ENCODE peak calls at places on chromosome 4, in six cellular contexts. V, O, I, N, K and G are unnamed samples.

GRCh38 chr4:156827519-156827918 is 144.1 kb downstream of the PDGFC start:
- DNase-seq in V (no peak), K (no peak), O (no peak), N (no peak), I (no peak), G (no peak)

GRCh38 chr4:13137400-13137799 is 346.7 kb downstream of the RAB28 start:
- DNase-seq in V (no peak), I (no peak), O (no peak), K (no peak), N (no peak), G (no peak)

GRCh38 chr4:7546152-7546808 is 111.5 kb upstream of the PSAPL1 start:
- DNase-seq in N (no peak), K (no peak), V (no peak), O (no peak), I (no peak), G (no peak)

GRCh38 chr4:127782025-127782274 is 172 bp upstream of the HSPA4L start:
- DNase-seq in N (no peak), I (peak; percentile 75), O (peak; percentile 87), K (no peak), V (no peak), G (no peak)

GRCh38 chr4:10403633-10404445 is 53.4 kb downstream of the ZNF518B start:
- DNase-seq in V (no peak), K (peak; percentile 23), N (no peak), I (peak; percentile 17), O (peak; percentile 45), G (no peak)

GRCh38 chr4:180054291-180054690 is 2188.9 kb upstream of the TENM3 start:
- DNase-seq in I (no peak), V (no peak), K (no peak), N (no peak), O (no peak), G (no peak)

GRCh38 chr4:138222041-138222440 is 20.1 kb downstream of the SLC7A11 start:
- DNase-seq in K (no peak), O (no peak), I (no peak), V (no peak), N (no peak), G (no peak)

GRCh38 chr4:107349266-107349665 is 313.2 kb upstream of the DKK2 start:
- DNase-seq in K (no peak), N (no peak), O (no peak), V (no peak), I (no peak), G (no peak)

GRCh38 chr4:102715057-102715456 is 45.7 kb downstream of the MANBA start:
- DNase-seq in I (no peak), K (no peak), V (no peak), O (no peak), N (no peak), G (no peak)

GRCh38 chr4:147975902-147976301 is 244.0 kb downstream of the ARHGAP10 start:
- DNase-seq in N (no peak), O (peak; percentile 54), I (no peak), V (no peak), K (no peak), G (no peak)

GRCh38 chr4:145075742-145076472 is 22.1 kb downstream of the ANAPC10 start:
- DNase-seq in N (no peak), O (no peak), I (no peak), K (no peak), V (no peak), G (no peak)

GRCh38 chr4:154492288-154492687 is 689 bp upstream of the DCHS2 start:
- DNase-seq in K (no peak), I (peak; percentile 6), N (no peak), V (no peak), O (no peak), G (no peak)

GRCh38 chr4:51831133-51831532 is 11.8 kb upstream of the DCUN1D4 start:
- DNase-seq in N (peak; percentile 67), I (peak; percentile 61), K (peak; percentile 54), V (peak; percentile 70), O (peak; percentile 29), G (no peak)

GRCh38 chr4:142416711-142417275 is 429.3 kb downstream of the INPP4B start:
- DNase-seq in N (no peak), K (peak; percentile 47), I (no peak), V (no peak), O (peak; percentile 72), G (no peak)

GRCh38 chr4:158821228-158822009 is 52.6 kb downstream of the FNIP2 start:
- DNase-seq in I (no peak), O (no peak), N (no peak), V (no peak), K (no peak), G (no peak)

GRCh38 chr4:124060261-124060918 is 652.1 kb downstream of the ANKRD50 start:
- DNase-seq in I (no peak), V (no peak), N (peak; percentile 72), O (peak; percentile 58), K (no peak), G (no peak)

GRCh38 chr4:89072921-89073320 is 15.9 kb upstream of the FAM13A start:
- DNase-seq in V (no peak), I (no peak), O (no peak), K (no peak), N (no peak), G (no peak)

GRCh38 chr4:15376594-15376993 is 51.2 kb upstream of the C1QTNF7 start:
- DNase-seq in K (no peak), N (no peak), I (no peak), V (no peak), O (peak; percentile 29), G (no peak)

GRCh38 chr4:10333942-10334341 is 123.3 kb downstream of the ZNF518B start:
- DNase-seq in I (no peak), N (no peak), K (no peak), O (peak; percentile 61), V (no peak), G (peak; percentile 88)

GRCh38 chr4:77800483-77801259 is 18.5 kb downstream of the CNOT6L start:
- DNase-seq in N (no peak), I (no peak), O (peak; percentile 0), K (no peak), V (no peak), G (no peak)

GRCh38 chr4:22870847-22871246 is 178.1 kb downstream of the GBA3 start:
- DNase-seq in O (no peak), I (no peak), V (no peak), N (no peak), K (no peak), G (no peak)

GRCh38 chr4:125911481-125911880 is 596.7 kb downstream of the FAT4 start:
- DNase-seq in K (no peak), I (no peak), V (no peak), N (no peak), O (no peak), G (no peak)
- H3K27ac ChIP-seq in K (no peak overlapping the region), I (no peak overlapping the region), V (no peak overlapping the region), N (no peak overlapping the region), O (no peak overlapping the region), G (no peak overlapping the region)

GRCh38 chr4:96097693-96098092 is 257.8 kb downstream of the PDHA2 start:
- DNase-seq in K (no peak), O (no peak), V (no peak), I (no peak), N (no peak), G (no peak)
- H3K27ac ChIP-seq in K (no peak overlapping the region), O (peak overlapping the region; percentile 92), V (no peak overlapping the region), I (no peak overlapping the region), N (no peak overlapping the region), G (peak overlapping the region; percentile 64)

GRCh38 chr4:24970635-24971034 is 57.8 kb upstream of the CCDC149 start:
- DNase-seq in O (no peak), N (no peak), K (no peak), I (no peak), V (no peak), G (no peak)

GRCh38 chr4:24973471-24974251 is 57.1 kb downstream of the LGI2 start:
- DNase-seq in V (no peak), N (no peak), I (no peak), O (peak; percentile 46), K (no peak), G (no peak)

GRCh38 chr4:24971192-24971591 is 58.4 kb upstream of the CCDC149 start:
- DNase-seq in N (no peak), V (no peak), K (no peak), O (peak; percentile 79), I (no peak), G (peak; percentile 48)

GRCh38 chr4:24975505-24975904 is 55.2 kb downstream of the LGI2 start:
- DNase-seq in K (no peak), I (no peak), N (no peak), V (no peak), O (no peak), G (no peak)

DNA sequence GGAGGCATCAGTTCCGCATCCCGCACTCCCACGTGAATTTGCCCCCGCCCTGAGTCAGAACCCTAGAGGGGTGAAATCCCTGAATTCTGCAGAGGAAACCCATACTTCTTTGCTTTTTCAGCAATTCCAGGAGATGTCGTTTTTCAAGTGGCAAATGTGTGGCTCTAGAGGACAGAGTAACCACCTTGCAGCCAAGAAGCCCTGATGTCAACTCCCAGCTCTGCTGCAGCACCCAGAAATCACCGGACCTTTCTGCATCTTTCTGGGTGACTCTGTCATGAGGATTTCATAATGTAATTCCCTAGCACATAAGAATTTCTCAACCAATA is 56.5 kb downstream of the LGI2 start:
- DNase-seq in I (no peak), V (no peak), K (no peak), N (no peak), O (no peak), G (no peak)
- H3K27ac ChIP-seq in I (no peak overlapping the region), V (no peak overlapping the region), K (no peak overlapping the region), N (no peak overlapping the region), O (no peak overlapping the region), G (no peak overlapping the region)

DNA sequence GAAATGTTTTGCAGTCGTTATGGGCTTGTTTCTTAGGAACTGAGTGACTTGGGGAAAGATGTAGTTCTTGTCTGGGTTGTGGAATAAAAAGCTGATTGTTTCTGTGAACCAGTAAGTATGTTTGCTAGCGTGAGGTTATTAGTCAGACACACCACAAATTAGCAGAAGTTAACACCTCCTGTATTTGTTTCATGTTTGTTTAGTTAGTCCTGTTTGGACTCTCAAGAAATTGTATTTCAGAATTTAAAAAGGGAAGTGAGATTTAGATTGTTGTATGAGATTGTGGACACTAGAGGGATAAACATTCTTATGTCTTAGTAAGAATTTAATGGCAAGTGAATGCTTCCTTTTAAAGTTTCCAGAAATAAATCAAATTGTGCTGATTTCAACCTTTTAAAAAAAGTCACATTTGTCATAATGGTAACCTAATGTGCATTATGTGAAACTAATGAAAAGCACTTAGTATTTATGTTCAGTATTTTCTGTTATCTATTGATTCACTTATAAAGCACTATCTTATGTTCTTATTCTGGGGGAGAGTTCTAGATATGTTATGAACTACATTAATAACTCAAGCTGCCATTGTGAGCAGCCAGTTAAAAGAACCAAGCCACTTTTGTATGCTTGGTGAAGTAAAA is 25.6 kb downstream of the ATP10D start:
- DNase-seq in N (no peak), K (no peak), V (no peak), O (no peak), I (no peak), G (no peak)
- H3K27ac ChIP-seq in N (no peak overlapping the region), K (no peak overlapping the region), V (no peak overlapping the region), O (peak overlapping the region; percentile 13), I (no peak overlapping the region), G (peak overlapping the region; percentile 20)